ENCODE peak calls at places on chromosomes 16 and 17, in ten cellular contexts. X, I, A, H, U, C, K, Z, J and L are unnamed samples.

GRCh38 chr17:35063514-35064223 is at the start of gene RFFL:
- DNase-seq in X (peak; percentile 83), I (peak; percentile 75), A (peak; percentile 96), H (peak; percentile 97), U (peak; percentile 94), C (peak; percentile 83), K (peak; percentile 94), Z (peak; percentile 98), J (peak; percentile 81), L (peak; percentile 78)

GRCh38 chr16:87581867-87582220 is 20.5 kb upstream of the JPH3 start:
- DNase-seq in X (peak; percentile 81), I (no peak), A (peak; percentile 92), H (peak; percentile 98), U (peak; percentile 95), C (no peak), K (peak; percentile 84), Z (peak; percentile 97), J (no peak), L (no peak)

GRCh38 chr17:14398766-14399165 is 97.9 kb downstream of the HS3ST3B1 start:
- DNase-seq in X (no peak), I (no peak), A (no peak), H (no peak), U (no peak), C (no peak), K (no peak), Z (no peak), J (no peak), L (no peak)

GRCh38 chr17:81483862-81484194 is 28.8 kb downstream of the ACTG1 start:
- DNase-seq in X (no peak), I (no peak), A (no peak), H (no peak), U (no peak), C (peak; percentile 51), K (no peak), Z (no peak), J (no peak), L (no peak)

GRCh38 chr17:18248300-18248731 is 10.2 kb downstream of the FLII start:
- DNase-seq in X (peak; percentile 65), I (peak; percentile 77), A (peak; percentile 78), H (peak; percentile 59), U (peak; percentile 48), C (peak; percentile 72), K (peak; percentile 53), Z (peak; percentile 83), J (peak; percentile 89), L (peak; percentile 51)

GRCh38 chr17:80649672-80650338 is 105.2 kb downstream of the RPTOR start:
- DNase-seq in X (peak; percentile 42), I (peak; percentile 72), A (peak; percentile 89), H (peak; percentile 92), U (peak; percentile 57), C (peak; percentile 79), K (no peak), Z (peak; percentile 83), J (peak; percentile 50), L (no peak)

GRCh38 chr16:1978476-1979120 is 2.7 kb downstream of the NOXO1 start:
- DNase-seq in X (no peak), I (no peak), A (no peak), H (no peak), U (no peak), C (no peak), K (no peak), Z (no peak), J (no peak), L (no peak)

GRCh38 chr17:15123593-15124590 is 141.2 kb downstream of the PMP22 start:
- DNase-seq in X (no peak), I (no peak), A (no peak), H (peak; percentile 91), U (no peak), C (no peak), K (no peak), Z (no peak), J (no peak), L (no peak)

GRCh38 chr17:5837055-5837491 is 233.1 kb upstream of the WSCD1 start:
- DNase-seq in X (peak; percentile 32), I (no peak), A (no peak), H (peak; percentile 62), U (no peak), C (no peak), K (peak; percentile 40), Z (peak; percentile 86), J (no peak), L (no peak)

GRCh38 chr16:89988951-89989350 is 30.3 kb downstream of the DBNDD1 start:
- DNase-seq in X (no peak), I (no peak), A (no peak), H (no peak), U (no peak), C (no peak), K (no peak), Z (no peak), J (no peak), L (no peak)

GRCh38 chr16:17125671-17126070 is 345.1 kb downstream of the XYLT1 start:
- DNase-seq in X (no peak), I (no peak), A (no peak), H (peak; percentile 31), U (no peak), C (no peak), K (peak; percentile 68), Z (no peak), J (no peak), L (no peak)

GRCh38 chr17:75639771-75640555 is 6.7 kb downstream of the SMIM5 start:
- DNase-seq in X (peak; percentile 85), I (no peak), A (no peak), H (no peak), U (no peak), C (no peak), K (no peak), Z (no peak), J (no peak), L (no peak)

GRCh38 chr16:13348416-13348815 is 447.0 kb downstream of the SHISA9 start:
- DNase-seq in X (no peak), I (no peak), A (no peak), H (no peak), U (no peak), C (no peak), K (no peak), Z (no peak), J (no peak), L (no peak)

GRCh38 chr16:3759736-3760135 is 42.4 kb upstream of the TRAP1 start:
- DNase-seq in X (no peak), I (no peak), A (no peak), H (no peak), U (no peak), C (no peak), K (no peak), Z (no peak), J (no peak), L (no peak)

GRCh38 chr16:73058616-73059409 is 10.9 kb upstream of the ZFHX3 start:
- DNase-seq in X (no peak), I (peak; percentile 72), A (no peak), H (peak; percentile 60), U (peak; percentile 25), C (peak; percentile 88), K (no peak), Z (no peak), J (peak; percentile 51), L (no peak)

GRCh38 chr17:56912105-56912999 is 1.5 kb downstream of the TRIM25 start:
- DNase-seq in X (no peak), I (no peak), A (peak; percentile 82), H (peak; percentile 49), U (peak; percentile 86), C (no peak), K (no peak), Z (peak; percentile 53), J (peak; percentile 15), L (no peak)

DNA sequence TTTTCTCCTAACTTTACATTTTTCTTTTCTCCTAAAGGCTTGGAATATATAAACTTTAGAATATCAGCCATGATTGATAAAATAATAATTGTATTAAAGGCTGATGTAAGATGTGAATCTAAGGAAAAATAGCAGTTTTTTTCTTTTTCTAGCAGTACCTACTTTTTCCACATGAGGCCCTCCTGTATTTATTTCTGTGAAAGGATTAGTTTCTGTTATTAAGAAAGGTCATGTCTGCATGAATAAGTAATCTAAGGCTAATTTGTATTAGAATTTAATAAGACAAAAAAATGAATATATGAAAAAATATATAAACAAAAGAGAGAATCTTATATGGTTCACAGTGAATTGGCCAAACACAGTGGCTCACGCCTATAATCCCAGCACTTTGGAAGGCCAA is 85.3 kb downstream of the STXBP4 start:
- DNase-seq in X (no peak), I (no peak), A (no peak), H (no peak), U (no peak), C (no peak), K (no peak), Z (no peak), J (no peak), L (no peak)
- TF ChIP-seq CTCF in X (no peak), I (peak; percentile 52), A (peak; percentile 54), H (peak; percentile 51), U (peak; percentile 20), C (peak; percentile 32), K (peak; percentile 20), Z (peak; percentile 43), J (peak; percentile 14), L (no peak)

DNA sequence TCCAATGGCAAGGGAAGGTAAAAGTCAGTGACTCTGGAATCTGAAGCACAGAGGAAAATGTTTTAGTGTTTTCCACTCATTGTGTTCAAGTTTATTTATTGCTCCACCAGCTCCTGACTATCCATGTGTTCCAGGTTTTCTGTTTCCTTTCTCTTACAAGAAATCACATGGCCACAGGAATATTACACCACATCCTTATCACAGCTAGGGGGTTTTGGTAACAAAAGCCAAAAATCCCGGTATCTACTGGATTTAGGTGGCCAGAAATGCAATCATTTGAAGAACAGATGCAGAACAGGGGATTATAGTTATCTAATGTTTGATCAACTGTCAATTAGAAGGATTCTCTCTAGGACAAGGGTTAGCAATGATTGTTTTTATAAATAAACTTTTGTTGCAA is 47.9 kb downstream of the STH start:
- DNase-seq in X (no peak), I (no peak), A (no peak), H (peak; percentile 25), U (no peak), C (no peak), K (no peak), Z (no peak), J (no peak), L (no peak)
- TF ChIP-seq CTCF in X (no peak), I (no peak), A (no peak), H (no peak), U (no peak), C (no peak), K (no peak), Z (no peak), J (no peak), L (no peak)

GRCh38 chr17:44878627-44879221 is 20.5 kb downstream of the EFTUD2 start:
- DNase-seq in X (peak; percentile 52), I (peak; percentile 59), A (no peak), H (peak; percentile 48), U (no peak), C (peak; percentile 52), K (no peak), Z (peak; percentile 42), J (peak; percentile 36), L (no peak)
- TF ChIP-seq CTCF in X (peak; percentile 82), I (peak; percentile 69), A (peak; percentile 70), H (peak; percentile 80), U (peak; percentile 57), C (peak; percentile 73), K (peak; percentile 67), Z (peak; percentile 41), J (peak; percentile 48), L (peak; percentile 29)

GRCh38 chr16:58756650-58757332 is 22.7 kb upstream of the GOT2 start:
- DNase-seq in X (no peak), I (no peak), A (no peak), H (no peak), U (no peak), C (no peak), K (no peak), Z (no peak), J (no peak), L (no peak)

GRCh38 chr16:58753711-58754134 is 19.6 kb upstream of the GOT2 start:
- DNase-seq in X (no peak), I (no peak), A (no peak), H (no peak), U (no peak), C (no peak), K (no peak), Z (no peak), J (no peak), L (no peak)

GRCh38 chr16:58755989-58756649 is 22.0 kb upstream of the GOT2 start:
- DNase-seq in X (peak; percentile 52), I (peak; percentile 86), A (peak; percentile 67), H (peak; percentile 64), U (peak; percentile 58), C (peak; percentile 91), K (peak; percentile 60), Z (peak; percentile 68), J (peak; percentile 75), L (peak; percentile 45)
- TF ChIP-seq CTCF in X (peak; percentile 30), I (peak; percentile 76), A (peak; percentile 75), H (peak; percentile 81), U (peak; percentile 55), C (peak; percentile 80), K (peak; percentile 77), Z (peak; percentile 54), J (peak; percentile 90), L (peak; percentile 64)